ENCODE peak calls at places on chromosome 10, in seven cellular contexts. R is endothelial cell, C is cardiac muscle cell, H is foreskin keratinocyte, D is stomach, X is heart left ventricle, M is GM12864. P is an unnamed sample.

GRCh38 chr10:116088985-116089384 is 184.0 kb downstream of the GFRA1 start:
- DNase-seq in C (no peak), R (no peak), H (no peak), X (no peak), M (no peak), D (no peak), P (no peak)

GRCh38 chr10:95567903-95568630 is 6.9 kb upstream of the SORBS1 start:
- DNase-seq in X (no peak), H (no peak), M (no peak), R (no peak), C (no peak), D (no peak), P (no peak)

GRCh38 chr10:103731609-103732270 is 123.6 kb downstream of the SH3PXD2A start:
- DNase-seq in C (no peak), R (no peak), X (no peak), M (no peak), D (no peak), H (no peak), P (no peak)

GRCh38 chr10:21494221-21495001 is 31.1 kb downstream of the SKIDA1 start:
- DNase-seq in H (no peak), M (no peak), X (peak; percentile 66), C (peak; percentile 66), R (peak; percentile 47), D (no peak), P (no peak)

GRCh38 chr10:78471723-78472541 is 438.3 kb downstream of the RPS24 start:
- DNase-seq in D (no peak), M (no peak), R (no peak), X (no peak), H (no peak), C (peak; percentile 41), P (no peak)

GRCh38 chr10:17961551-17962422 is 10.1 kb downstream of the SLC39A12 start:
- DNase-seq in X (no peak), M (no peak), R (no peak), D (no peak), C (no peak), H (peak; percentile 56), P (no peak)

GRCh38 chr10:77614778-77615625 is 22.6 kb downstream of the KCNMA1 start:
- DNase-seq in C (no peak), H (peak; percentile 37), D (no peak), M (no peak), X (no peak), R (no peak), P (no peak)

GRCh38 chr10:49387029-49387428 is 8.9 kb downstream of the DRGX start:
- DNase-seq in M (no peak), D (no peak), H (peak; percentile 81), X (no peak), C (no peak), R (no peak), P (no peak)

GRCh38 chr10:97779492-97779891 is 7.7 kb upstream of the SFRP5 start:
- DNase-seq in D (no peak), C (no peak), X (no peak), R (no peak), H (no peak), M (no peak), P (no peak)

GRCh38 chr10:76553700-76554470 is 1083.7 kb downstream of the KCNMA1 start:
- DNase-seq in C (peak; percentile 76), X (no peak), R (no peak), H (no peak), D (no peak), M (no peak), P (no peak)

GRCh38 chr10:89535185-89536012 is at the start of gene SLC16A12:
- DNase-seq in X (peak; percentile 40), M (no peak), D (no peak), C (peak; percentile 78), H (no peak), R (peak; percentile 44), P (peak; percentile 66)

GRCh38 chr10:52283174-52283573 is 30.9 kb upstream of the DKK1 start:
- DNase-seq in C (no peak), H (no peak), M (no peak), X (no peak), R (no peak), D (no peak), P (no peak)

GRCh38 chr10:68333058-68333395 is 299 bp upstream of the PBLD start:
- DNase-seq in M (no peak), R (no peak), X (no peak), C (no peak), H (no peak), D (no peak), P (no peak)

DNA sequence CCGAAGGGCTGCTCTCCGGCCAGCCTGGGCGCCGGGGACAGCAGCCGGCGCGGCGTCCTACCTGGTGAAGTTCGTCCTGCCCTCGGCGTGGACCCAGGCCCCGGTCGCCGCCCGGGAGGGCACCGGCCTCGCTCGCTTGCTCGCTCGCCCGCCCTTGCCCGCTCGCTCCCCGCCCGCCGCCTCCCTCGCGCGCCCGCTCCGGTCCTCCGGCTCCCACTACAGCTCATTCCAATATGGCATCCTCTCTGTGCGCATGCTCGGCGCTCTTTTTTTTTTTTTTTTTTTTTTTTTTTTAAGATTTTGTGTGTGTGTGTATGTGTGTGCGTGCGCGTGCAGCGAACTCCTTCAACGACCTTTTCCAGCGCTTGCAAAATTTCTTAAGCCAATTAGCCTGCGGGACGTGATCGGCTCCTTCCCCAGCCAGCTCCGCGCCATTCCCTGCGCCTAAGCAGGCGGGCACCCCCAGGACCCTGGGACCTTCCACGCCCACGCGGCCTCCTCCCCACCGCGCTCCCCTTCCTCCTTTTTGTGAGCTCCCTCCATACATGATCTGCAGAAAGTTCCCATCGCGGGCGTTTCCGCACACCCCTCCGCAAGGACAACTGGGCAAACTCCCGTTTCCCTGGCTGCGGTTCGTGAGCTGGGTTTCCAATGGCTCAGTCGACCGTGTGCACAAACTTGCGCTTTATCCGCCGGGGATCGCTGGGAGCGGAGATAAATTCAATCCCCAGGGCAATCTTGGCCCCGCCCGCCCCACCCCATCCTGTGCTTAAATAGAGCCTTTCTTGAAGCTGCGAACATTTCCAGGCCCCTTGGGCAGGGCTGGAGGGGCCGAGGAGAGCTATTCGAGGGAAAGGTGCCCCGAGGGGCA is at the start of gene SFMBT2:
- DNase-seq in R (peak; percentile 67), D (peak; percentile 51), M (no peak), C (peak; percentile 78), X (peak; percentile 75), H (no peak), P (peak; percentile 57)
- TF ChIP-seq CTCF in R (no peak), D (no peak), M (no peak), C (peak; percentile 6), X (no peak), H (peak; percentile 27), P (no peak)

GRCh38 chr10:110612629-110613028 is 31.5 kb upstream of the RBM20 start:
- DNase-seq in D (no peak), X (no peak), R (no peak), M (no peak), C (no peak), H (no peak), P (no peak)

GRCh38 chr10:110608087-110608486 is 36.0 kb upstream of the RBM20 start:
- DNase-seq in M (no peak), R (no peak), D (no peak), H (no peak), X (no peak), C (no peak), P (no peak)

GRCh38 chr10:110610308-110610774 is 33.8 kb upstream of the RBM20 start:
- DNase-seq in C (peak; percentile 72), H (peak; percentile 32), R (peak; percentile 67), D (no peak), M (no peak), X (peak; percentile 34), P (peak; percentile 29)

GRCh38 chr10:110612073-110612472 is 32.1 kb upstream of the RBM20 start:
- DNase-seq in R (no peak), X (no peak), D (no peak), H (no peak), M (no peak), C (no peak), P (no peak)

GRCh38 chr10:110609592-110609991 is 34.5 kb upstream of the RBM20 start:
- DNase-seq in X (no peak), R (no peak), H (no peak), M (no peak), C (peak; percentile 49), D (no peak), P (no peak)
- TF ChIP-seq CTCF in X (no peak), R (no peak), H (peak; percentile 13), M (no peak), C (no peak), D (no peak), P (no peak)

GRCh38 chr10:4541292-4541691 is 284.7 kb upstream of the AKR1E2 start:
- DNase-seq in H (peak; percentile 96), R (no peak), D (peak; percentile 44), M (no peak), C (no peak), X (no peak), P (no peak)
- TF ChIP-seq CTCF in H (peak; percentile 81), R (no peak), D (no peak), M (no peak), C (peak; percentile 35), X (no peak), P (no peak)

DNA sequence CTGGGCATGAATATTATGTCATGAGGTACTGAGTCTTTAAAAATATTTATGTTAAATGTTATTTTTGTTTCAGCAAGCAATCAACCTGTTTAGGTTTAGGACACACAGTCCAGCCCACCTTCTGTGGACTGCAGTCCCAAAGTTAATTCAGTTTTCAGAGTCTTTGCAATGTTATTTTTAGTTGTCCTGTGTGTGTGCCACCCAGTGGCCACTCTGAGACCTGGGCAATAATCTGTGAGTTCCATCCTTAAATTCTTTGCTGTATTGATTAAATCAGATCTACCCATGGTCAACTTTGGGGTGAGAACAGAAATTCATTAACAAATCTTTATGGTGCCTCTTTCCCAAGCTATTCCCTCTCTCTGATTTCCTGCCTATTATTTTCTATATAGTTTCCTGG is 415.1 kb downstream of the CCSER2 start:
- DNase-seq in C (peak; percentile 35), M (no peak), R (no peak), H (no peak), X (no peak), D (no peak), P (no peak)
- TF ChIP-seq CTCF in C (no peak), M (peak; percentile 42), R (peak; percentile 57), H (peak; percentile 47), X (peak; percentile 17), D (no peak), P (peak; percentile 63)

P was measured in progenitor cell of endocrine pancreas.